ENCODE peak calls at places on chromosome 3, in five cellular contexts. A is Calu3; Z is stimulated activated CD4-positive, alpha-beta T cell treated with anti-CD3 and anti-CD28 coated beads, Interleukin-1b, Interleukin-23, amount 100 ng/mL, for 1 hour; X is HuH-7; I is stimulated activated naive CD8-positive, alpha-beta T cell treated with anti-CD3 and anti-CD28 coated beads, Interleukin-15, amount 100 ng/mL, for 72 hours. F is an unnamed sample.

GRCh38 chr3:13482106-13482690 is 2.1 kb downstream of the HDAC11 start:
- DNase-seq in Z (no peak), X (no peak), I (no peak), A (no peak), F (no peak)

GRCh38 chr3:194313642-194314430 is 37.3 kb downstream of the CPN2 start:
- DNase-seq in I (no peak), X (no peak), Z (no peak), A (no peak), F (no peak)

GRCh38 chr3:147369231-147369630 is 37.1 kb downstream of the ZIC4 start:
- DNase-seq in I (no peak), A (no peak), Z (no peak), X (no peak), F (no peak)

GRCh38 chr3:128404276-128405062 is 62.2 kb downstream of the DNAJB8 start:
- DNase-seq in X (no peak), Z (no peak), A (no peak), I (no peak), F (no peak)

GRCh38 chr3:61727435-61727834 is 166.1 kb downstream of the PTPRG start:
- DNase-seq in X (no peak), I (no peak), A (no peak), Z (no peak), F (no peak)

GRCh38 chr3:46561951-46562350 is 4.2 kb downstream of the LRRC2 start:
- DNase-seq in Z (no peak), I (no peak), A (no peak), X (no peak), F (no peak)

GRCh38 chr3:159787191-159787590 is 201.4 kb upstream of the IL12A start:
- DNase-seq in A (peak), I (no peak), X (no peak), Z (no peak), F (no peak)

GRCh38 chr3:29637093-29637492 is 356.2 kb downstream of the RBMS3 start:
- DNase-seq in X (no peak), I (no peak), A (no peak), Z (no peak), F (no peak)

GRCh38 chr3:34005886-34006285 is 207.5 kb downstream of the PDCD6IP start:
- DNase-seq in A (no peak), I (no peak), X (no peak), Z (no peak), F (no peak)

GRCh38 chr3:181417748-181418147 is 294.0 kb upstream of the SOX2 start:
- DNase-seq in X (no peak), I (no peak), Z (no peak), A (no peak), F (no peak)

GRCh38 chr3:136783708-136784191 is 31.6 kb upstream of the STAG1 start:
- DNase-seq in X (no peak), I (no peak), A (no peak), Z (no peak), F (no peak)

GRCh38 chr3:128073807-128074206 is 21.6 kb downstream of the SEC61A1 start:
- DNase-seq in Z (no peak), I (no peak), X (no peak), A (no peak), F (no peak)

GRCh38 chr3:179541596-179541995 is 21.1 kb upstream of the ACTL6A start:
- DNase-seq in A (no peak), X (no peak), I (no peak), Z (no peak), F (no peak)

GRCh38 chr3:10774129-10774670 is 41.8 kb upstream of the SLC6A11 start:
- DNase-seq in Z (no peak), X (no peak), A (no peak), I (no peak), F (no peak)

GRCh38 chr3:184230081-184230602 is 757 bp downstream of the VWA5B2 start:
- DNase-seq in X (peak), Z (no peak), A (peak), I (no peak), F (no peak)

GRCh38 chr3:14913926-14914776 is 33.2 kb upstream of the NR2C2 start:
- DNase-seq in A (no peak), I (no peak), X (no peak), Z (no peak), F (no peak)

GRCh38 chr3:44899683-44900367 is 25.4 kb downstream of the TGM4 start:
- DNase-seq in A (no peak), Z (no peak), X (no peak), I (no peak), F (no peak)